ENCODE peak calls at places on chromosomes 6 and 20, in eight cellular contexts. One of them, this sample, is unnamed.
A peak's percentile ranks its signal among the peaks of the same experiment; 100 is the strongest.

GRCh38 chr20:36574278-36575065 is 1.1 kb downstream of the TGIF2 start:
- DNase-seq in Calu3: peak; percentile 65
- DNase-seq in progenitor cell of endocrine pancreas: peak; percentile 56
- DNase-seq in GM13977: peak; percentile 73
- DNase-seq in NCI-H748 treated with DMSO at 0.1 percent for 48 hours: peak; percentile 29
- DNase-seq in D341Med: peak; percentile 73
- DNase-seq in upper lobe of right lung: peak; percentile 80
- DNase-seq in CD8-positive, alpha-beta T cell: peak; percentile 17
- DNase-seq in this sample: peak; percentile 32

GRCh38 chr6:84867521-84867920 is 103.1 kb upstream of the TBX18 start:
- DNase-seq in Calu3: peak; percentile 13
- DNase-seq in progenitor cell of endocrine pancreas: no peak
- DNase-seq in GM13977: no peak
- DNase-seq in NCI-H748 treated with DMSO at 0.1 percent for 48 hours: no peak
- DNase-seq in D341Med: no peak
- DNase-seq in upper lobe of right lung: no peak
- DNase-seq in CD8-positive, alpha-beta T cell: no peak
- DNase-seq in this sample: no peak

GRCh38 chr20:63011798-63012197 is 5.0 kb upstream of the BHLHE23 start:
- DNase-seq in Calu3: no peak
- DNase-seq in progenitor cell of endocrine pancreas: no peak
- DNase-seq in GM13977: no peak
- DNase-seq in NCI-H748 treated with DMSO at 0.1 percent for 48 hours: peak; percentile 16
- DNase-seq in D341Med: no peak
- DNase-seq in upper lobe of right lung: no peak
- DNase-seq in CD8-positive, alpha-beta T cell: no peak
- DNase-seq in this sample: no peak

GRCh38 chr20:52539891-52540290 is 348.3 kb upstream of the ZFP64 start:
- DNase-seq in Calu3: no peak
- DNase-seq in progenitor cell of endocrine pancreas: no peak
- DNase-seq in GM13977: no peak
- DNase-seq in NCI-H748 treated with DMSO at 0.1 percent for 48 hours: no peak
- DNase-seq in D341Med: no peak
- DNase-seq in upper lobe of right lung: no peak
- DNase-seq in CD8-positive, alpha-beta T cell: no peak
- DNase-seq in this sample: no peak

GRCh38 chr20:24863356-24863755 is 85.7 kb upstream of the CST7 start:
- DNase-seq in Calu3: no peak
- DNase-seq in progenitor cell of endocrine pancreas: no peak
- DNase-seq in GM13977: no peak
- DNase-seq in NCI-H748 treated with DMSO at 0.1 percent for 48 hours: no peak
- DNase-seq in D341Med: no peak
- DNase-seq in upper lobe of right lung: no peak
- DNase-seq in CD8-positive, alpha-beta T cell: no peak
- DNase-seq in this sample: no peak

GRCh38 chr6:38773338-38773737 is 58.2 kb downstream of the DNAH8 start:
- DNase-seq in Calu3: peak; percentile 67
- DNase-seq in progenitor cell of endocrine pancreas: no peak
- DNase-seq in GM13977: peak; percentile 22
- DNase-seq in NCI-H748 treated with DMSO at 0.1 percent for 48 hours: no peak
- DNase-seq in D341Med: no peak
- DNase-seq in upper lobe of right lung: no peak
- DNase-seq in CD8-positive, alpha-beta T cell: no peak
- DNase-seq in this sample: no peak

GRCh38 chr6:90462102-90462501 is 124.8 kb downstream of the MAP3K7 start:
- DNase-seq in Calu3: no peak
- DNase-seq in progenitor cell of endocrine pancreas: no peak
- DNase-seq in GM13977: no peak
- DNase-seq in NCI-H748 treated with DMSO at 0.1 percent for 48 hours: no peak
- DNase-seq in D341Med: no peak
- DNase-seq in upper lobe of right lung: no peak
- DNase-seq in CD8-positive, alpha-beta T cell: no peak
- DNase-seq in this sample: no peak

GRCh38 chr6:18241208-18241836 is 23.0 kb downstream of the DEK start:
- DNase-seq in Calu3: no peak
- DNase-seq in progenitor cell of endocrine pancreas: no peak
- DNase-seq in GM13977: no peak
- DNase-seq in NCI-H748 treated with DMSO at 0.1 percent for 48 hours: no peak
- DNase-seq in D341Med: no peak
- DNase-seq in upper lobe of right lung: no peak
- DNase-seq in CD8-positive, alpha-beta T cell: no peak
- DNase-seq in this sample: no peak

GRCh38 chr6:82567621-82568020 is 204.0 kb downstream of the TPBG start:
- DNase-seq in Calu3: no peak
- DNase-seq in progenitor cell of endocrine pancreas: no peak
- DNase-seq in GM13977: no peak
- DNase-seq in NCI-H748 treated with DMSO at 0.1 percent for 48 hours: no peak
- DNase-seq in D341Med: no peak
- DNase-seq in upper lobe of right lung: no peak
- DNase-seq in CD8-positive, alpha-beta T cell: no peak
- DNase-seq in this sample: no peak

GRCh38 chr6:20340056-20340455 is 61.6 kb upstream of the E2F3 start:
- DNase-seq in Calu3: no peak
- DNase-seq in progenitor cell of endocrine pancreas: no peak
- DNase-seq in GM13977: no peak
- DNase-seq in NCI-H748 treated with DMSO at 0.1 percent for 48 hours: no peak
- DNase-seq in D341Med: no peak
- DNase-seq in upper lobe of right lung: no peak
- DNase-seq in CD8-positive, alpha-beta T cell: no peak
- DNase-seq in this sample: no peak

GRCh38 chr6:144150673-144151009 is 324 bp downstream of the STX11 start:
- DNase-seq in Calu3: peak; percentile 10
- DNase-seq in progenitor cell of endocrine pancreas: peak; percentile 22
- DNase-seq in GM13977: peak; percentile 27
- DNase-seq in NCI-H748 treated with DMSO at 0.1 percent for 48 hours: no peak
- DNase-seq in D341Med: no peak
- DNase-seq in upper lobe of right lung: peak; percentile 77
- DNase-seq in CD8-positive, alpha-beta T cell: peak; percentile 29
- DNase-seq in this sample: peak; percentile 14

GRCh38 chr20:62707981-62708521 is 585 bp upstream of the NTSR1 start:
- DNase-seq in Calu3: peak; percentile 68
- DNase-seq in progenitor cell of endocrine pancreas: no peak
- DNase-seq in GM13977: peak; percentile 63
- DNase-seq in NCI-H748 treated with DMSO at 0.1 percent for 48 hours: no peak
- DNase-seq in D341Med: peak; percentile 78
- DNase-seq in upper lobe of right lung: no peak
- DNase-seq in CD8-positive, alpha-beta T cell: no peak
- DNase-seq in this sample: no peak